ENCODE peak calls at places on chromosomes 11 and 22, in eight cellular contexts. W is stimulated activated CD4-positive, alpha-beta T cell treated with anti-CD3 and anti-CD28 coated beads, Interleukin-12 subunit alpha, Interleukin-12 subunit beta, amount 100 ng/mL, for 4 hours; D is epithelial cell of esophagus; P is fibroblast of villous mesenchyme; A is OCI-LY7; B is AG08396; H is RWPE1; K is omental fat pad. S is an unnamed sample.

GRCh38 chr22:20522828-20523117 is 15.4 kb downstream of the MED15 start:
- DNase-seq in A (no peak), B (no peak), P (no peak), D (no peak), W (no peak), H (no peak), K (no peak), S (no peak)

GRCh38 chr11:11806586-11806985 is 35.2 kb upstream of the USP47 start:
- DNase-seq in A (no peak), D (no peak), P (no peak), W (no peak), B (no peak), H (no peak), K (no peak), S (no peak)

GRCh38 chr11:69138265-69138664 is 17.5 kb upstream of the SMIM38 start:
- DNase-seq in A (no peak), B (peak), K (no peak), W (no peak), D (peak), P (peak), H (peak), S (no peak)

GRCh38 chr11:113637636-113638035 is 68.5 kb downstream of the TMPRSS5 start:
- DNase-seq in A (no peak), D (no peak), K (no peak), B (no peak), P (no peak), W (no peak), H (no peak), S (no peak)

GRCh38 chr22:20021196-20022181 is 579 bp downstream of the TANGO2 start:
- DNase-seq in P (peak), B (peak), A (peak), H (no peak), W (no peak), D (peak), K (no peak), S (no peak)

GRCh38 chr22:45101828-45102227 is 61.9 kb upstream of the NUP50 start:
- DNase-seq in P (peak), B (peak), D (peak), W (no peak), A (peak), K (no peak), H (peak), S (peak)

GRCh38 chr11:119169272-119169719 is 771 bp downstream of the NLRX1 start:
- DNase-seq in B (peak), H (peak), P (peak), D (peak), W (peak), K (no peak), A (peak), S (peak)

GRCh38 chr22:28894320-28894719 is 10.9 kb downstream of the ZNRF3 start:
- DNase-seq in A (no peak), W (no peak), B (no peak), P (no peak), H (peak), D (peak), K (no peak), S (no peak)

GRCh38 chr11:28476053-28476452 is 367.9 kb downstream of the METTL15 start:
- DNase-seq in A (no peak), K (no peak), D (no peak), P (peak), H (no peak), B (no peak), W (no peak), S (no peak)

GRCh38 chr11:18743900-18744514 is 18.0 kb upstream of the IGSF22 start:
- DNase-seq in D (no peak), H (no peak), A (no peak), P (no peak), K (no peak), W (no peak), B (no peak), S (no peak)

S was measured in activated naive CD4-positive, alpha-beta T cell treated with anti-CD3 and anti-CD28 coated beads, Interleukin-2, amount 50 U/mL, for 72 hours.